ENCODE peak calls at places on chromosomes 3 and 15, in ten cellular contexts. Z is heart right ventricle, F is HFF-Myc, K is keratinocyte, M is cardiac fibroblast, J is mucosa of descending colon, S is GM06990, Q is neural progenitor cell, U is GM12865, N is OCI-LY7. X is an unnamed sample.

GRCh38 chr15:66072616-66073361 is 180.8 kb downstream of the MEGF11 start:
- DNase-seq in U (peak; percentile 49), Z (no peak), Q (no peak), M (peak; percentile 28), N (no peak), S (no peak), J (no peak), K (no peak), F (no peak), X (no peak)

GRCh38 chr3:29775352-29775751 is 494.5 kb downstream of the RBMS3 start:
- DNase-seq in M (peak; percentile 72), K (no peak), S (no peak), Z (no peak), J (no peak), N (no peak), F (no peak), Q (no peak), U (no peak), X (peak; percentile 46)

GRCh38 chr3:13598201-13598600 is 49.3 kb downstream of the FBLN2 start:
- DNase-seq in M (no peak), F (no peak), U (no peak), J (no peak), S (no peak), Q (no peak), N (no peak), K (peak; percentile 45), Z (no peak), X (no peak)

GRCh38 chr15:67067161-67067853 is 1.9 kb downstream of the SMAD3 start:
- DNase-seq in U (no peak), Q (peak; percentile 83), Z (no peak), M (peak; percentile 47), S (no peak), J (no peak), F (no peak), N (peak; percentile 52), K (no peak), X (no peak)

GRCh38 chr15:62658498-62658897 is 384.0 kb upstream of the TPM1 start:
- DNase-seq in M (no peak), U (peak; percentile 56), N (no peak), J (no peak), Q (no peak), K (no peak), Z (peak; percentile 22), S (no peak), F (no peak), X (no peak)

GRCh38 chr3:63400259-63400860 is 122.3 kb downstream of the SYNPR start:
- DNase-seq in Q (no peak), J (no peak), N (no peak), S (no peak), U (no peak), K (no peak), M (peak; percentile 2), F (no peak), Z (no peak), X (no peak)

GRCh38 chr3:53730565-53730964 is 115.7 kb downstream of the CHDH start:
- DNase-seq in Q (no peak), Z (peak; percentile 70), U (no peak), N (no peak), S (no peak), J (no peak), F (no peak), M (peak; percentile 32), K (no peak), X (no peak)

GRCh38 chr15:76185716-76186115 is 125.6 kb downstream of the ETFA start:
- DNase-seq in M (peak; percentile 74), N (peak; percentile 56), J (peak; percentile 15), F (no peak), Z (no peak), Q (peak; percentile 67), S (peak; percentile 31), K (no peak), U (peak; percentile 65), X (no peak)

GRCh38 chr3:76021376-76021775 is 236.0 kb upstream of the ZNF717 start:
- DNase-seq in J (no peak), M (no peak), Q (no peak), K (no peak), F (no peak), S (no peak), U (no peak), N (no peak), Z (no peak), X (no peak)

GRCh38 chr3:32934150-32934742 is 17.2 kb upstream of the CCR4 start:
- DNase-seq in S (no peak), U (peak; percentile 30), N (peak; percentile 20), J (no peak), Z (no peak), K (no peak), Q (peak; percentile 40), F (no peak), M (peak; percentile 33), X (no peak)

GRCh38 chr3:48285132-48285531 is 44.2 kb downstream of the ZNF589 start:
- DNase-seq in N (no peak), Z (no peak), S (no peak), Q (no peak), M (peak; percentile 8), K (no peak), U (no peak), J (no peak), F (no peak), X (no peak)

GRCh38 chr3:29565236-29565635 is 284.4 kb downstream of the RBMS3 start:
- DNase-seq in N (no peak), J (no peak), U (no peak), K (no peak), S (no peak), Q (no peak), Z (no peak), M (peak; percentile 43), F (no peak), X (no peak)

GRCh38 chr3:133038731-133039398 is 674 bp downstream of the TMEM108 start:
- DNase-seq in N (no peak), K (no peak), F (no peak), Z (peak; percentile 6), S (peak; percentile 7), Q (peak; percentile 88), U (no peak), J (no peak), M (peak; percentile 5), X (no peak)

GRCh38 chr3:42547401-42547945 is 34.3 kb downstream of the SEC22C start:
- DNase-seq in Q (peak; percentile 71), J (peak; percentile 73), F (no peak), N (peak; percentile 58), Z (peak; percentile 61), K (no peak), S (peak; percentile 32), U (peak; percentile 61), M (peak; percentile 70), X (peak; percentile 3)

GRCh38 chr3:187767266-187768032 is 22.2 kb upstream of the BCL6 start:
- DNase-seq in S (no peak), Q (no peak), K (peak; percentile 70), N (no peak), J (no peak), Z (no peak), F (no peak), U (no peak), M (peak; percentile 33), X (peak; percentile 76)

GRCh38 chr15:89362203-89363101 is 27.8 kb upstream of the POLG start:
- DNase-seq in U (no peak), M (no peak), N (no peak), F (no peak), S (no peak), Q (peak; percentile 32), Z (no peak), J (no peak), K (no peak), X (no peak)

GRCh38 chr3:16452265-16452664 is 61.2 kb downstream of the RFTN1 start:
- DNase-seq in U (no peak), J (no peak), Z (no peak), F (no peak), S (no peak), M (no peak), K (no peak), Q (no peak), N (no peak), X (no peak)

DNA sequence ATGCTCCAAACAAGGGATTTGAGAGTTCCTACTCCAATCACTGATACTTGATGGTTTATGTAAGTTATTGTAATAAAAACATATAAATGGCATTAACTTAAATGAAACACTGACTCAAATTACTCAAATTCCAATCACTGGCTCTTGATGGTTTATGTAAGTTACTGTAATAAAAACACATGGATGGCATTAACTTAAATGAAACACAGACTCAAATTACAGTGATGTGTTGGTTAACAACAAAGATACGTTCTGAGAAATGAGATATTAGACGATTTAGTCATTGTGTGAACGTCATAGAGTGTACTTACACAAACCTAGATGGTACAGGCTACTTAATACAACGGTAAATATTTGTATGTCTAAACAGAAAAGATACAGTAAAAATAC is 6.6 kb downstream of the MOBP start:
- DNase-seq in S (no peak), F (peak; percentile 5), J (no peak), Z (no peak), N (no peak), Q (no peak), U (no peak), M (no peak), K (no peak), X (no peak)
- H3K4me3 ChIP-seq in S (no peak overlapping the region), F (no peak overlapping the region), J (no peak overlapping the region), Z (no peak overlapping the region), N (no peak overlapping the region), Q (no peak overlapping the region), U (no peak overlapping the region), M (no peak overlapping the region), K (no peak overlapping the region), X (no peak overlapping the region)

DNA sequence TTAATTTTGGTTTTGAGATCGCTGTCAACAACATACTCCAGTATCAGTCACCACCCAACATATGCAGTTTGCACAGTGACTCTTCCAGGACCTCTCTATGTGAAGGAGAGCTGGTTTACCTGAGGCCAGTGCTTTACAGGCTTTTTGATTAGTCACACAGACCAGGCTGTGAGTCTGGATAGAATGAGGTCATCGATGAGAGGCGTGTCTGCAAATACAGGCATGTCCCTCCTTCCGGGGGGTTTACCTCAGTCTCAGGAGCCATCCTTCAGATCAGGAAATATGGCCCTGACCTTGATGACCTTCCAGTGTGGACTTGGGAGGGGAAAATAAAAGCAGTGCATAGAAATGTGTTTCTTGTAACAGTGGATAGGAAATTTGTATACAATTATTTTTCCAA is 46.9 kb downstream of the KBTBD12 start:
- DNase-seq in J (no peak), M (no peak), Q (no peak), F (no peak), Z (no peak), S (no peak), N (no peak), K (peak; percentile 38), U (no peak), X (no peak)
- TF ChIP-seq CTCF in J (no peak), M (no peak), Q (no peak), F (no peak), Z (no peak), S (no peak), N (no peak), K (no peak), U (no peak), X (no peak)

GRCh38 chr15:48976444-48977088 is 12.8 kb upstream of the SHC4 start:
- DNase-seq in S (no peak), N (no peak), Q (no peak), U (no peak), M (no peak), J (no peak), Z (no peak), K (no peak), F (no peak), X (no peak)
- H3K4me3 ChIP-seq in S (no peak overlapping the region), N (no peak overlapping the region), Q (peak overlapping the region; percentile 54), U (no peak overlapping the region), M (no peak overlapping the region), J (no peak overlapping the region), Z (no peak overlapping the region), K (no peak overlapping the region), F (no peak overlapping the region), X (no peak overlapping the region)

GRCh38 chr3:74897006-74897405 is 282.5 kb upstream of the CNTN3 start:
- DNase-seq in S (no peak), Z (no peak), Q (peak; percentile 4), J (no peak), M (no peak), N (no peak), U (no peak), F (no peak), K (no peak), X (no peak)
- TF ChIP-seq CTCF in S (peak; percentile 1), Z (no peak), Q (peak; percentile 51), J (no peak), M (peak; percentile 17), N (peak; percentile 55), U (no peak), F (no peak), K (no peak), X (peak; percentile 32)

X was measured in AG09309.